ENCODE peak calls at places on chromosomes 5 and 9, in ten cellular contexts. O, T, C, Q, Y, L, V, A, U and W are unnamed samples.

GRCh38 chr9:127493592-127494303 is 42.4 kb downstream of the LRSAM1 start:
- DNase-seq in L (no peak), T (no peak), C (no peak), V (no peak), Y (no peak), O (no peak), A (no peak), Q (no peak), U (peak; percentile 48), W (no peak)

GRCh38 chr9:100052375-100052774 is 46.4 kb downstream of the ERP44 start:
- DNase-seq in T (no peak), V (no peak), O (no peak), C (no peak), Y (no peak), Q (no peak), U (no peak), A (no peak), L (no peak), W (no peak)

GRCh38 chr9:85178486-85178885 is 509.0 kb downstream of the NTRK2 start:
- DNase-seq in Y (no peak), T (no peak), L (no peak), V (no peak), A (no peak), O (peak; percentile 29), U (no peak), Q (no peak), C (no peak), W (no peak)

GRCh38 chr9:109604788-109605187 is 106.7 kb upstream of the PTPN3 start:
- DNase-seq in A (no peak), C (no peak), O (no peak), L (no peak), Q (no peak), Y (no peak), V (no peak), U (no peak), T (no peak), W (no peak)

GRCh38 chr5:137205237-137205636 is 293.9 kb downstream of the SPOCK1 start:
- DNase-seq in A (peak; percentile 41), C (no peak), Q (no peak), Y (no peak), L (no peak), V (no peak), O (no peak), T (no peak), U (no peak), W (no peak)

GRCh38 chr9:125756499-125756898 is 9.3 kb downstream of the PBX3 start:
- DNase-seq in A (no peak), U (no peak), V (no peak), O (no peak), Y (no peak), L (no peak), Q (no peak), C (no peak), T (no peak), W (no peak)

GRCh38 chr5:98769256-98770157 is 4.0 kb upstream of the RGMB start:
- DNase-seq in Y (peak; percentile 16), T (no peak), L (peak; percentile 32), C (no peak), V (peak; percentile 46), Q (no peak), O (peak; percentile 75), A (peak; percentile 85), U (peak; percentile 48), W (peak; percentile 35)

GRCh38 chr5:143402464-143403356 is 776 bp downstream of the NR3C1 start:
- DNase-seq in Y (peak; percentile 61), O (peak; percentile 79), Q (peak; percentile 22), C (peak; percentile 40), V (peak; percentile 34), T (peak; percentile 46), U (peak; percentile 55), L (peak; percentile 63), A (peak; percentile 72), W (peak; percentile 46)

DNA sequence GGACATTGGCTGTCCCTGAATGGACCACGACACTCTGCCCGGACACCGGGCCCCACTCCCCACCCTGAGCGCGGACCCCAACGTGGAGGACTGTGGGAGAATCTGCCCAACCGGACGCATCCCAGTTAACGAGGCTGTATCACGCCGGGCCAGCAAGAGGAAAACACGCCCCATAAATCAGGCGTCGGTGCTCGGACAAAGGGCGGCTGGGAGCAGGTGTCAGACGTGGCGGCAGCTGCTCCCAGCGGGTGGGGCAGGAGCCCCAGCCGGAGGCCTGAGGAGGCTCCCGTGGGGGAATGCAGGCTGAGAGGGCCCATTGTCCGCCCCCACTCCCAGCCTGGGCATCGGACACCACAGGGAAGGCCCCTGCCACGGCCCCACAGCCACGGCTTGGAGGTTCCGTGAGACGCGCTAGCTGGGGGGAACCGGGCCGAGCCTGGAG is 19.2 kb downstream of the NOTCH1 start:
- DNase-seq in T (no peak), U (no peak), L (no peak), V (no peak), O (peak; percentile 50), C (peak; percentile 63), A (no peak), Q (no peak), Y (no peak), W (peak; percentile 69)
- H3K27ac ChIP-seq in T (no peak overlapping the region), U (peak overlapping the region; percentile 77), L (no peak overlapping the region), V (no peak overlapping the region), O (peak overlapping the region; percentile 57), C (peak overlapping the region; percentile 91), A (no peak overlapping the region), Q (no peak overlapping the region), Y (no peak overlapping the region), W (peak overlapping the region; percentile 92)

GRCh38 chr5:139430015-139430414 is 9.3 kb downstream of the DNAJC18 start:
- DNase-seq in U (no peak), T (no peak), V (peak; percentile 32), O (no peak), C (no peak), Q (peak; percentile 48), A (no peak), Y (no peak), L (no peak), W (no peak)

GRCh38 chr5:139431706-139432105 is 7.6 kb downstream of the DNAJC18 start:
- DNase-seq in Y (no peak), O (no peak), A (no peak), C (no peak), T (no peak), Q (no peak), L (no peak), U (no peak), V (no peak), W (no peak)

GRCh38 chr5:139422307-139422893 is 16.9 kb downstream of the DNAJC18 start:
- DNase-seq in U (peak; percentile 58), T (peak; percentile 80), A (peak; percentile 82), O (peak; percentile 81), C (no peak), V (peak; percentile 83), Q (peak; percentile 65), L (peak; percentile 50), Y (peak; percentile 69), W (no peak)

GRCh38 chr5:139425497-139425896 is 13.8 kb downstream of the DNAJC18 start:
- DNase-seq in A (no peak), V (no peak), T (no peak), L (no peak), C (no peak), Y (no peak), O (no peak), Q (no peak), U (no peak), W (no peak)

DNA sequence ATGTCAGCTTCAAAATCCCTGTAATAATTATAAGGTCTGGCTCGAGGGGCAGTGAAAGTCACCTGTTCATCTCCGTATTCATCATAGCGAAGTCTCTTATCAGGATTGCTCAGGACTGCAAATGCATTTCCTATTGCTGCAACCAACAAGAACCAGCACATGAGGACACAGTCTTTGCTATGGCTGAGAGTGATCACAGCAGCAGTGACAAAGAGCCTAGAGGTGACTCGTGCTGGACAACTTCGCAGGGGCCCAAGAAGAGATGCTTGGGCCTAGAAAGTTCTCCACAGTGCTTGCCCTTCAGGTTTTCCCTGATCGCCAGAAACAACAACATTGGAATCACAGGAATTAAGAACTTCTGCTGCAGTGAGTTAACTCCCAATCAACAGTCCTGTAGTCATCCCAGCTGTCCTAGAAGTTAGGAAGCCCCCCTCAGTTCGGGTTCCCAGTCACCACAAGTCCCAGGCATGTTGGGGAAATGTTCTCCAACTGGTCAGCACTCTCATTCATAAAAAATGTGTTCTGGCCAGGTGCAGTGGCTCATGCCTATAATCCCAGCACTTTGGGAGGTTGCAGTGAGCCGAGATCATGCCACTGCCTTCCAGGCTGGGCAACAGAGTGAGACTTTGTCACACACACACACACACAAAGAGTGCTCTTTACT is 13.0 kb downstream of the DNAJC18 start:
- DNase-seq in V (no peak), Y (no peak), C (no peak), L (no peak), U (no peak), A (peak; percentile 53), T (no peak), Q (no peak), O (no peak), W (no peak)
- H3K27ac ChIP-seq in V (no peak overlapping the region), Y (no peak overlapping the region), C (no peak overlapping the region), L (no peak overlapping the region), U (no peak overlapping the region), A (peak overlapping the region; percentile 56), T (no peak overlapping the region), Q (no peak overlapping the region), O (no peak overlapping the region), W (no peak overlapping the region)

GRCh38 chr5:173289372-173289771 is 38.8 kb downstream of the STC2 start:
- DNase-seq in A (no peak), L (no peak), C (no peak), T (no peak), Q (no peak), O (no peak), Y (no peak), U (no peak), V (no peak), W (no peak)

GRCh38 chr5:173291722-173292658 is 36.2 kb downstream of the STC2 start:
- DNase-seq in Y (no peak), Q (no peak), A (peak; percentile 38), O (peak; percentile 79), L (no peak), U (no peak), V (no peak), T (no peak), C (no peak), W (no peak)

GRCh38 chr5:173293817-173294672 is 34.2 kb downstream of the STC2 start:
- DNase-seq in L (peak; percentile 79), A (peak; percentile 87), Y (peak; percentile 75), Q (peak; percentile 34), V (peak; percentile 52), C (peak; percentile 43), T (peak; percentile 71), U (peak; percentile 82), O (peak; percentile 88), W (no peak)

GRCh38 chr5:173288632-173289031 is 39.6 kb downstream of the STC2 start:
- DNase-seq in T (no peak), O (no peak), U (no peak), Q (no peak), A (no peak), Y (no peak), C (no peak), L (no peak), V (no peak), W (no peak)

DNA sequence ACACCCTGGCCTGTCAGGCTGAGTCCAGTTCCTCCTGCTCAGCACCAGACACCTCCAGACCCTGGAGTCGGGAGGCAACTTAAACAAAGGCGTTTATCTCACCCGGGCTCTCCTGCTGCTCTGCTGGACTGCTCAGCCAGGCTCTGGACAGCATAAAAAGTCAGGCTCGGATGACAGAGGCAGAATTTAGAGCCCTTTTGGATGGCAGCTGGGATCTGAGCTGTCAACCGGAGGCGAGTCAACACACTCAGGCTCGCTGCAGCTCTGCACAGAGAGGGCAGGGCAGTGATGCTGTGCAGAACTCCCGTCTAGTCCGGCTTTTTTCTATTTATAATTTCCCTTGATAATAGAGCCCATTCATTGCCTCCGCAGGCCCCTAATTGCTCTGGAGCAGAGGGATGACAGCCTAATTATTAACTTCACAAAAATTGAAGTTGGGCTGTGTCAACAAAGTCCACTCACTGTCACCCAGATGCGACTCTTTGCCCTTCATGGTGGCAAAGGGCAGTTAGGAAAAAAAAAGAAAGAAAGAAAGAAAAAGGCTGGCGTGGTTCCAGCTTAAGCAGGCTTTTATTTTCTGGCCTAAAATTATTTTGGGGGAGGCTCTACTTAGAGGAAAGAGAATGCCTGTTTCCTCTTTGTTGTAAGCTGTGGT is 37.6 kb downstream of the STC2 start:
- DNase-seq in Y (no peak), L (no peak), T (no peak), O (no peak), C (no peak), U (no peak), V (no peak), Q (no peak), A (no peak), W (peak; percentile 5)
- H3K27ac ChIP-seq in Y (no peak overlapping the region), L (no peak overlapping the region), T (no peak overlapping the region), O (no peak overlapping the region), C (no peak overlapping the region), U (no peak overlapping the region), V (no peak overlapping the region), Q (no peak overlapping the region), A (no peak overlapping the region), W (no peak overlapping the region)

DNA sequence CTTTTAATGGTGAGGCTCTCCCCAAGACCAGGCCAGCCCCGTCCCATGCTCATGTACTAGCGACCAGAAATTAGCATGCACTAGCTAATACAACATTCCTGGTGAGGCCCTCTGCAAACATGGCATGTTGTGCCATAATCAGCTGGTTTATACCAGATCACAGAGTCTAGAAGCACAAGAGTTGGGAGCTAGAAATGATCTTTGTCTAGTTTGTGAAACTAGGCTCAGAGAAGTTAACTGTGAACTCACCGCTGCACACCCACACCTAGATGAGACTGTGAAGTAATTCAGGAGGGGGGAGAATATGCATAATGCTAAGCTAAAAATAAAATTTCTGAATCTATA is 37.3 kb downstream of the MTMR12 start:
- DNase-seq in T (no peak), V (no peak), L (no peak), A (no peak), U (no peak), Q (no peak), C (no peak), Y (no peak), O (peak; percentile 36), W (no peak)
- H3K27ac ChIP-seq in T (no peak overlapping the region), V (no peak overlapping the region), L (no peak overlapping the region), A (no peak overlapping the region), U (peak overlapping the region; percentile 65), Q (no peak overlapping the region), C (peak overlapping the region; percentile 63), Y (no peak overlapping the region), O (peak overlapping the region; percentile 20), W (no peak overlapping the region)